ENCODE peak calls at places on chromosome 4, in six cellular contexts. I is COR-L47, P is stomach, U is AG08396, E is uterus, X is NCI-H510A treated with DMSO at 0.1 percent for 48 hours. V is an unnamed sample.

GRCh38 chr4:24042094-24042493 is 152.2 kb upstream of the PPARGC1A start:
- DNase-seq in E (no peak), P (no peak), X (no peak), I (no peak), U (peak; percentile 65), V (no peak)

GRCh38 chr4:128225148-128225547 is 62.5 kb downstream of the PGRMC2 start:
- DNase-seq in E (no peak), I (no peak), X (peak; percentile 2), P (no peak), U (peak; percentile 36), V (no peak)

GRCh38 chr4:81504685-81505598 is 33.2 kb upstream of the RASGEF1B start:
- DNase-seq in I (no peak), P (peak; percentile 52), X (no peak), E (peak; percentile 27), U (no peak), V (peak; percentile 82)

GRCh38 chr4:111230265-111230664 is 607.4 kb upstream of the PITX2 start:
- DNase-seq in I (no peak), E (no peak), X (no peak), U (no peak), P (no peak), V (no peak)

GRCh38 chr4:47741200-47741599 is 96.7 kb downstream of the CORIN start:
- DNase-seq in U (no peak), I (no peak), P (no peak), E (no peak), X (no peak), V (no peak)

GRCh38 chr4:30945586-30945985 is 225.4 kb downstream of the PCDH7 start:
- DNase-seq in I (no peak), X (no peak), P (peak; percentile 77), E (no peak), U (no peak), V (no peak)

GRCh38 chr4:147717878-147718277 is 14.0 kb upstream of the ARHGAP10 start:
- DNase-seq in X (no peak), P (no peak), E (no peak), U (no peak), I (no peak), V (no peak)

GRCh38 chr4:128544277-128544676 is 256.7 kb upstream of the PGRMC2 start:
- DNase-seq in E (no peak), U (no peak), I (no peak), X (no peak), P (no peak), V (no peak)

GRCh38 chr4:157012781-157013180 is 41.2 kb upstream of the PDGFC start:
- DNase-seq in X (no peak), I (no peak), E (no peak), P (no peak), U (peak; percentile 7), V (no peak)

GRCh38 chr4:77123403-77123802 is 33.6 kb upstream of the CCNG2 start:
- DNase-seq in P (no peak), X (no peak), E (no peak), I (no peak), U (no peak), V (no peak)

GRCh38 chr4:37816719-37817118 is 9.8 kb upstream of the PGM2 start:
- DNase-seq in P (no peak), I (no peak), E (no peak), X (no peak), U (no peak), V (no peak)

GRCh38 chr4:143399113-143399949 is 62.7 kb downstream of the GAB1 start:
- DNase-seq in X (peak; percentile 16), U (no peak), I (peak; percentile 43), P (no peak), E (no peak), V (no peak)

GRCh38 chr4:89416968-89417367 is 109.4 kb upstream of the GPRIN3 start:
- DNase-seq in I (no peak), X (no peak), U (no peak), E (no peak), P (no peak), V (no peak)

GRCh38 chr4:3300198-3300671 is 7.4 kb downstream of the RGS12 start:
- DNase-seq in X (no peak), P (no peak), E (no peak), I (no peak), U (no peak), V (no peak)

GRCh38 chr4:5773271-5773555 is 62.2 kb downstream of the EVC start:
- DNase-seq in U (no peak), P (no peak), E (no peak), X (no peak), I (no peak), V (no peak)

GRCh38 chr4:153113061-153113837 is 91.0 kb upstream of the TRIM2 start:
- DNase-seq in X (no peak), U (no peak), P (no peak), E (no peak), I (no peak), V (peak; percentile 54)

GRCh38 chr4:141002323-141002805 is 130.9 kb downstream of the RNF150 start:
- DNase-seq in X (no peak), E (no peak), U (no peak), I (no peak), P (no peak), V (no peak)

GRCh38 chr4:59553063-59553738 is 1646.9 kb upstream of the ADGRL3 start:
- DNase-seq in X (peak; percentile 48), P (no peak), I (no peak), E (no peak), U (peak; percentile 23), V (no peak)

GRCh38 chr4:18957721-18958120 is 936.2 kb upstream of the LCORL start:
- DNase-seq in P (no peak), E (no peak), I (no peak), X (no peak), U (no peak), V (no peak)

GRCh38 chr4:79178770-79179169 is 147.1 kb downstream of the NAA11 start:
- DNase-seq in I (no peak), P (no peak), U (no peak), E (peak; percentile 41), X (no peak), V (no peak)

GRCh38 chr4:78200949-78201348 is 143.8 kb downstream of the FRAS1 start:
- DNase-seq in I (no peak), U (no peak), X (no peak), P (no peak), E (no peak), V (no peak)

GRCh38 chr4:7051905-7052304 is 8.7 kb downstream of the TADA2B start:
- DNase-seq in P (no peak), I (no peak), X (no peak), U (no peak), E (no peak), V (no peak)

GRCh38 chr4:107891299-107891698 is 40.0 kb upstream of the CYP2U1 start:
- DNase-seq in E (no peak), X (no peak), U (no peak), P (no peak), I (no peak), V (no peak)